ENCODE peak calls at places on chromosomes 12 and 14, in seven cellular contexts. One of them, this sample, is unnamed.

GRCh38 chr12:120361506-120362208 is 7.3 kb downstream of the MSI1 start:
- DNase-seq in astrocyte of the spinal cord: peak
- DNase-seq in esophagus squamous epithelium: no peak
- DNase-seq in CD4-positive, alpha-beta T cell: no peak
- DNase-seq in gastrocnemius medialis: no peak
- DNase-seq in progenitor cell of endocrine pancreas: peak
- DNase-seq in spleen: no peak
- DNase-seq in this sample: peak

GRCh38 chr14:24226477-24226876 is 5.7 kb downstream of the NEDD8 start:
- DNase-seq in astrocyte of the spinal cord: no peak
- DNase-seq in esophagus squamous epithelium: no peak
- DNase-seq in CD4-positive, alpha-beta T cell: no peak
- DNase-seq in gastrocnemius medialis: no peak
- DNase-seq in progenitor cell of endocrine pancreas: no peak
- DNase-seq in spleen: no peak
- DNase-seq in this sample: no peak

GRCh38 chr14:22980672-22981089 is 1.7 kb downstream of the AJUBA start:
- DNase-seq in astrocyte of the spinal cord: peak
- DNase-seq in esophagus squamous epithelium: no peak
- DNase-seq in CD4-positive, alpha-beta T cell: no peak
- DNase-seq in gastrocnemius medialis: no peak
- DNase-seq in progenitor cell of endocrine pancreas: peak
- DNase-seq in spleen: no peak
- DNase-seq in this sample: no peak

GRCh38 chr14:66009104-66009503 is 477.1 kb upstream of the CCDC196 start:
- DNase-seq in astrocyte of the spinal cord: peak
- DNase-seq in esophagus squamous epithelium: no peak
- DNase-seq in CD4-positive, alpha-beta T cell: no peak
- DNase-seq in gastrocnemius medialis: no peak
- DNase-seq in progenitor cell of endocrine pancreas: no peak
- DNase-seq in spleen: no peak
- DNase-seq in this sample: no peak

GRCh38 chr12:19971396-19971802 is 396.9 kb upstream of the PDE3A start:
- DNase-seq in astrocyte of the spinal cord: peak
- DNase-seq in esophagus squamous epithelium: no peak
- DNase-seq in CD4-positive, alpha-beta T cell: no peak
- DNase-seq in gastrocnemius medialis: no peak
- DNase-seq in progenitor cell of endocrine pancreas: peak
- DNase-seq in spleen: no peak
- DNase-seq in this sample: peak

GRCh38 chr14:32611752-32612151 is 282.7 kb downstream of the AKAP6 start:
- DNase-seq in astrocyte of the spinal cord: peak
- DNase-seq in esophagus squamous epithelium: no peak
- DNase-seq in CD4-positive, alpha-beta T cell: no peak
- DNase-seq in gastrocnemius medialis: no peak
- DNase-seq in progenitor cell of endocrine pancreas: no peak
- DNase-seq in spleen: no peak
- DNase-seq in this sample: no peak

GRCh38 chr14:100589071-100589759 is 2.0 kb upstream of the BEGAIN start:
- DNase-seq in astrocyte of the spinal cord: no peak
- DNase-seq in esophagus squamous epithelium: no peak
- DNase-seq in CD4-positive, alpha-beta T cell: no peak
- DNase-seq in gastrocnemius medialis: peak
- DNase-seq in progenitor cell of endocrine pancreas: no peak
- DNase-seq in spleen: peak
- DNase-seq in this sample: no peak

GRCh38 chr12:57724003-57724935 is 14.3 kb downstream of the AGAP2 start:
- DNase-seq in astrocyte of the spinal cord: no peak
- DNase-seq in esophagus squamous epithelium: no peak
- DNase-seq in CD4-positive, alpha-beta T cell: no peak
- DNase-seq in gastrocnemius medialis: no peak
- DNase-seq in progenitor cell of endocrine pancreas: no peak
- DNase-seq in spleen: no peak
- DNase-seq in this sample: no peak

GRCh38 chr12:119208626-119209061 is 29.9 kb downstream of the HSPB8 start:
- DNase-seq in astrocyte of the spinal cord: no peak
- DNase-seq in esophagus squamous epithelium: no peak
- DNase-seq in CD4-positive, alpha-beta T cell: no peak
- DNase-seq in gastrocnemius medialis: peak
- DNase-seq in progenitor cell of endocrine pancreas: no peak
- DNase-seq in spleen: no peak
- DNase-seq in this sample: peak

GRCh38 chr14:101627913-101628257 is 66.6 kb downstream of the DIO3 start:
- DNase-seq in astrocyte of the spinal cord: no peak
- DNase-seq in esophagus squamous epithelium: no peak
- DNase-seq in CD4-positive, alpha-beta T cell: no peak
- DNase-seq in gastrocnemius medialis: no peak
- DNase-seq in progenitor cell of endocrine pancreas: no peak
- DNase-seq in spleen: no peak
- DNase-seq in this sample: no peak

GRCh38 chr12:45138609-45139008 is 77.3 kb upstream of the ANO6 start:
- DNase-seq in astrocyte of the spinal cord: no peak
- DNase-seq in esophagus squamous epithelium: no peak
- DNase-seq in CD4-positive, alpha-beta T cell: no peak
- DNase-seq in gastrocnemius medialis: no peak
- DNase-seq in progenitor cell of endocrine pancreas: no peak
- DNase-seq in spleen: no peak
- DNase-seq in this sample: no peak

GRCh38 chr12:91123236-91123635 is 11.9 kb upstream of the LUM start:
- DNase-seq in astrocyte of the spinal cord: no peak
- DNase-seq in esophagus squamous epithelium: no peak
- DNase-seq in CD4-positive, alpha-beta T cell: no peak
- DNase-seq in gastrocnemius medialis: no peak
- DNase-seq in progenitor cell of endocrine pancreas: no peak
- DNase-seq in spleen: no peak
- DNase-seq in this sample: no peak

GRCh38 chr12:89882051-89882450 is 173.4 kb upstream of the ATP2B1 start:
- DNase-seq in astrocyte of the spinal cord: peak
- DNase-seq in esophagus squamous epithelium: no peak
- DNase-seq in CD4-positive, alpha-beta T cell: no peak
- DNase-seq in gastrocnemius medialis: no peak
- DNase-seq in progenitor cell of endocrine pancreas: no peak
- DNase-seq in spleen: no peak
- DNase-seq in this sample: no peak

GRCh38 chr12:55631056-55631455 is 5.6 kb upstream of the OR10P1 start:
- DNase-seq in astrocyte of the spinal cord: no peak
- DNase-seq in esophagus squamous epithelium: no peak
- DNase-seq in CD4-positive, alpha-beta T cell: no peak
- DNase-seq in gastrocnemius medialis: no peak
- DNase-seq in progenitor cell of endocrine pancreas: no peak
- DNase-seq in spleen: no peak
- DNase-seq in this sample: no peak

GRCh38 chr14:103770902-103771301 is 55.3 kb downstream of the ZFYVE21 start:
- DNase-seq in astrocyte of the spinal cord: no peak
- DNase-seq in esophagus squamous epithelium: no peak
- DNase-seq in CD4-positive, alpha-beta T cell: no peak
- DNase-seq in gastrocnemius medialis: no peak
- DNase-seq in progenitor cell of endocrine pancreas: no peak
- DNase-seq in spleen: no peak
- DNase-seq in this sample: no peak

GRCh38 chr12:121036810-121037326 is 2.2 kb downstream of the OASL start:
- DNase-seq in astrocyte of the spinal cord: peak
- DNase-seq in esophagus squamous epithelium: no peak
- DNase-seq in CD4-positive, alpha-beta T cell: no peak
- DNase-seq in gastrocnemius medialis: no peak
- DNase-seq in progenitor cell of endocrine pancreas: no peak
- DNase-seq in spleen: no peak
- DNase-seq in this sample: no peak

GRCh38 chr14:91892918-91893527 is 25.7 kb upstream of the TC2N start:
- DNase-seq in astrocyte of the spinal cord: no peak
- DNase-seq in esophagus squamous epithelium: no peak
- DNase-seq in CD4-positive, alpha-beta T cell: no peak
- DNase-seq in gastrocnemius medialis: no peak
- DNase-seq in progenitor cell of endocrine pancreas: no peak
- DNase-seq in spleen: no peak
- DNase-seq in this sample: peak
- TF ChIP-seq CTCF in astrocyte of the spinal cord: peak
- TF ChIP-seq CTCF in esophagus squamous epithelium: peak
- TF ChIP-seq CTCF in CD4-positive, alpha-beta T cell: no peak
- TF ChIP-seq CTCF in gastrocnemius medialis: no peak
- TF ChIP-seq CTCF in progenitor cell of endocrine pancreas: peak
- TF ChIP-seq CTCF in spleen: no peak
- TF ChIP-seq CTCF in this sample: peak

GRCh38 chr12:47816646-47817271 is 2.9 kb downstream of the HDAC7 start:
- DNase-seq in astrocyte of the spinal cord: no peak
- DNase-seq in esophagus squamous epithelium: no peak
- DNase-seq in CD4-positive, alpha-beta T cell: no peak
- DNase-seq in gastrocnemius medialis: no peak
- DNase-seq in progenitor cell of endocrine pancreas: no peak
- DNase-seq in spleen: peak
- DNase-seq in this sample: peak

GRCh38 chr12:47818382-47818700 is 1.4 kb downstream of the HDAC7 start:
- DNase-seq in astrocyte of the spinal cord: peak
- DNase-seq in esophagus squamous epithelium: no peak
- DNase-seq in CD4-positive, alpha-beta T cell: no peak
- DNase-seq in gastrocnemius medialis: no peak
- DNase-seq in progenitor cell of endocrine pancreas: no peak
- DNase-seq in spleen: no peak
- DNase-seq in this sample: no peak

GRCh38 chr12:47818701-47819543 is 781 bp downstream of the HDAC7 start:
- DNase-seq in astrocyte of the spinal cord: no peak
- DNase-seq in esophagus squamous epithelium: no peak
- DNase-seq in CD4-positive, alpha-beta T cell: no peak
- DNase-seq in gastrocnemius medialis: peak
- DNase-seq in progenitor cell of endocrine pancreas: peak
- DNase-seq in spleen: peak
- DNase-seq in this sample: peak

GRCh38 chr12:47818007-47818376 is 1.7 kb downstream of the HDAC7 start:
- DNase-seq in astrocyte of the spinal cord: no peak
- DNase-seq in esophagus squamous epithelium: no peak
- DNase-seq in CD4-positive, alpha-beta T cell: no peak
- DNase-seq in gastrocnemius medialis: no peak
- DNase-seq in progenitor cell of endocrine pancreas: no peak
- DNase-seq in spleen: peak
- DNase-seq in this sample: no peak

GRCh38 chr12:47817272-47818006 is 2.3 kb downstream of the HDAC7 start:
- DNase-seq in astrocyte of the spinal cord: no peak
- DNase-seq in esophagus squamous epithelium: no peak
- DNase-seq in CD4-positive, alpha-beta T cell: no peak
- DNase-seq in gastrocnemius medialis: no peak
- DNase-seq in progenitor cell of endocrine pancreas: no peak
- DNase-seq in spleen: peak
- DNase-seq in this sample: no peak
- TF ChIP-seq CTCF in astrocyte of the spinal cord: peak
- TF ChIP-seq CTCF in esophagus squamous epithelium: no peak
- TF ChIP-seq CTCF in CD4-positive, alpha-beta T cell: peak
- TF ChIP-seq CTCF in gastrocnemius medialis: no peak
- TF ChIP-seq CTCF in progenitor cell of endocrine pancreas: peak
- TF ChIP-seq CTCF in spleen: no peak
- TF ChIP-seq CTCF in this sample: no peak

GRCh38 chr12:62656576-62657362 is 190.1 kb downstream of the MON2 start:
- DNase-seq in astrocyte of the spinal cord: no peak
- DNase-seq in esophagus squamous epithelium: no peak
- DNase-seq in CD4-positive, alpha-beta T cell: no peak
- DNase-seq in gastrocnemius medialis: no peak
- DNase-seq in progenitor cell of endocrine pancreas: no peak
- DNase-seq in spleen: no peak
- DNase-seq in this sample: no peak

GRCh38 chr12:62660763-62661162 is 194.1 kb downstream of the MON2 start:
- DNase-seq in astrocyte of the spinal cord: peak
- DNase-seq in esophagus squamous epithelium: no peak
- DNase-seq in CD4-positive, alpha-beta T cell: no peak
- DNase-seq in gastrocnemius medialis: no peak
- DNase-seq in progenitor cell of endocrine pancreas: no peak
- DNase-seq in spleen: no peak
- DNase-seq in this sample: no peak

GRCh38 chr12:62658910-62659309 is 192.3 kb downstream of the MON2 start:
- DNase-seq in astrocyte of the spinal cord: no peak
- DNase-seq in esophagus squamous epithelium: no peak
- DNase-seq in CD4-positive, alpha-beta T cell: no peak
- DNase-seq in gastrocnemius medialis: no peak
- DNase-seq in progenitor cell of endocrine pancreas: no peak
- DNase-seq in spleen: no peak
- DNase-seq in this sample: peak

GRCh38 chr12:62657363-62657632 is 190.7 kb downstream of the MON2 start:
- DNase-seq in astrocyte of the spinal cord: no peak
- DNase-seq in esophagus squamous epithelium: no peak
- DNase-seq in CD4-positive, alpha-beta T cell: no peak
- DNase-seq in gastrocnemius medialis: no peak
- DNase-seq in progenitor cell of endocrine pancreas: no peak
- DNase-seq in spleen: no peak
- DNase-seq in this sample: no peak

GRCh38 chr12:62659457-62660295 is 193.1 kb downstream of the MON2 start:
- DNase-seq in astrocyte of the spinal cord: no peak
- DNase-seq in esophagus squamous epithelium: no peak
- DNase-seq in CD4-positive, alpha-beta T cell: no peak
- DNase-seq in gastrocnemius medialis: no peak
- DNase-seq in progenitor cell of endocrine pancreas: no peak
- DNase-seq in spleen: no peak
- DNase-seq in this sample: peak
- TF ChIP-seq CTCF in astrocyte of the spinal cord: no peak
- TF ChIP-seq CTCF in esophagus squamous epithelium: no peak
- TF ChIP-seq CTCF in CD4-positive, alpha-beta T cell: no peak
- TF ChIP-seq CTCF in gastrocnemius medialis: no peak
- TF ChIP-seq CTCF in progenitor cell of endocrine pancreas: no peak
- TF ChIP-seq CTCF in spleen: no peak
- TF ChIP-seq CTCF in this sample: no peak

GRCh38 chr12:66107451-66107915 is 23.1 kb downstream of the LLPH start:
- DNase-seq in astrocyte of the spinal cord: peak
- DNase-seq in esophagus squamous epithelium: no peak
- DNase-seq in CD4-positive, alpha-beta T cell: no peak
- DNase-seq in gastrocnemius medialis: peak
- DNase-seq in progenitor cell of endocrine pancreas: peak
- DNase-seq in spleen: no peak
- DNase-seq in this sample: peak

GRCh38 chr12:66103011-66103913 is 27.3 kb downstream of the LLPH start:
- DNase-seq in astrocyte of the spinal cord: no peak
- DNase-seq in esophagus squamous epithelium: no peak
- DNase-seq in CD4-positive, alpha-beta T cell: no peak
- DNase-seq in gastrocnemius medialis: no peak
- DNase-seq in progenitor cell of endocrine pancreas: no peak
- DNase-seq in spleen: no peak
- DNase-seq in this sample: no peak
- TF ChIP-seq CTCF in astrocyte of the spinal cord: peak
- TF ChIP-seq CTCF in esophagus squamous epithelium: no peak
- TF ChIP-seq CTCF in CD4-positive, alpha-beta T cell: no peak
- TF ChIP-seq CTCF in gastrocnemius medialis: no peak
- TF ChIP-seq CTCF in progenitor cell of endocrine pancreas: peak
- TF ChIP-seq CTCF in spleen: no peak
- TF ChIP-seq CTCF in this sample: no peak

GRCh38 chr14:86654558-86655184 is 1124.7 kb downstream of the FLRT2 start:
- DNase-seq in astrocyte of the spinal cord: peak
- DNase-seq in esophagus squamous epithelium: no peak
- DNase-seq in CD4-positive, alpha-beta T cell: no peak
- DNase-seq in gastrocnemius medialis: no peak
- DNase-seq in progenitor cell of endocrine pancreas: no peak
- DNase-seq in spleen: no peak
- DNase-seq in this sample: peak
- TF ChIP-seq CTCF in astrocyte of the spinal cord: peak
- TF ChIP-seq CTCF in esophagus squamous epithelium: peak
- TF ChIP-seq CTCF in CD4-positive, alpha-beta T cell: no peak
- TF ChIP-seq CTCF in gastrocnemius medialis: no peak
- TF ChIP-seq CTCF in progenitor cell of endocrine pancreas: peak
- TF ChIP-seq CTCF in spleen: peak
- TF ChIP-seq CTCF in this sample: peak